ENCODE peak calls at places on chromosomes 2 and 18, in four cellular contexts. U, O, K and T are unnamed samples.

GRCh38 chr2:71880846-71881610 is 266.6 kb downstream of the CYP26B1 start:
- DNase-seq in U (peak), O (peak), K (peak), T (peak)

GRCh38 chr18:43525149-43525548 is 247.9 kb upstream of the SYT4 start:
- DNase-seq in U (no peak), O (no peak), K (no peak), T (no peak)

GRCh38 chr2:11713815-11714214 is 32.6 kb upstream of the LPIN1 start:
- DNase-seq in U (no peak), O (no peak), K (no peak), T (no peak)

GRCh38 chr18:6543330-6543908 is 128.7 kb upstream of the L3MBTL4 start:
- DNase-seq in U (peak), O (peak), K (peak), T (no peak)

GRCh38 chr2:174729797-174730529 is 34.3 kb downstream of the CHRNA1 start:
- DNase-seq in U (no peak), O (peak), K (peak), T (no peak)

GRCh38 chr2:219607931-219608330 is 10.3 kb downstream of the STK11IP start:
- DNase-seq in U (no peak), O (no peak), K (no peak), T (no peak)

GRCh38 chr2:167509585-167509984 is 621.3 kb downstream of the XIRP2 start:
- DNase-seq in U (peak), O (peak), K (peak), T (no peak)

GRCh38 chr2:109069430-109070194 is 59.4 kb upstream of the SH3RF3 start:
- DNase-seq in U (no peak), O (no peak), K (no peak), T (no peak)

GRCh38 chr18:63439334-63439733 is 17.1 kb upstream of the VPS4B start:
- DNase-seq in U (peak), O (peak), K (peak), T (no peak)

GRCh38 chr18:80022613-80023012 is 11.6 kb upstream of the RBFA start:
- DNase-seq in U (peak), O (peak), K (peak), T (no peak)

GRCh38 chr2:23568257-23569190 is 183.5 kb downstream of the KLHL29 start:
- DNase-seq in U (peak), O (peak), K (no peak), T (no peak)

GRCh38 chr2:173775440-173775839 is 189.7 kb downstream of the SP3 start:
- DNase-seq in U (no peak), O (no peak), K (no peak), T (no peak)

GRCh38 chr2:237566401-237567235 is at the start of gene PRLH:
- DNase-seq in U (no peak), O (no peak), K (no peak), T (peak)

GRCh38 chr18:22194151-22194598 is 24.8 kb downstream of the GATA6 start:
- DNase-seq in U (no peak), O (no peak), K (no peak), T (no peak)

GRCh38 chr2:2561346-2562095 is 230.4 kb upstream of the MYT1L start:
- DNase-seq in U (no peak), O (no peak), K (no peak), T (no peak)

GRCh38 chr2:101185085-101185484 is 33.9 kb upstream of the TBC1D8 start:
- DNase-seq in U (no peak), O (no peak), K (no peak), T (no peak)

GRCh38 chr18:8139971-8140406 is 469.2 kb upstream of the RAB12 start:
- DNase-seq in U (no peak), O (no peak), K (no peak), T (peak)

GRCh38 chr2:100000915-100001707 is 141.3 kb downstream of the AFF3 start:
- DNase-seq in U (no peak), O (no peak), K (no peak), T (no peak)

DNA sequence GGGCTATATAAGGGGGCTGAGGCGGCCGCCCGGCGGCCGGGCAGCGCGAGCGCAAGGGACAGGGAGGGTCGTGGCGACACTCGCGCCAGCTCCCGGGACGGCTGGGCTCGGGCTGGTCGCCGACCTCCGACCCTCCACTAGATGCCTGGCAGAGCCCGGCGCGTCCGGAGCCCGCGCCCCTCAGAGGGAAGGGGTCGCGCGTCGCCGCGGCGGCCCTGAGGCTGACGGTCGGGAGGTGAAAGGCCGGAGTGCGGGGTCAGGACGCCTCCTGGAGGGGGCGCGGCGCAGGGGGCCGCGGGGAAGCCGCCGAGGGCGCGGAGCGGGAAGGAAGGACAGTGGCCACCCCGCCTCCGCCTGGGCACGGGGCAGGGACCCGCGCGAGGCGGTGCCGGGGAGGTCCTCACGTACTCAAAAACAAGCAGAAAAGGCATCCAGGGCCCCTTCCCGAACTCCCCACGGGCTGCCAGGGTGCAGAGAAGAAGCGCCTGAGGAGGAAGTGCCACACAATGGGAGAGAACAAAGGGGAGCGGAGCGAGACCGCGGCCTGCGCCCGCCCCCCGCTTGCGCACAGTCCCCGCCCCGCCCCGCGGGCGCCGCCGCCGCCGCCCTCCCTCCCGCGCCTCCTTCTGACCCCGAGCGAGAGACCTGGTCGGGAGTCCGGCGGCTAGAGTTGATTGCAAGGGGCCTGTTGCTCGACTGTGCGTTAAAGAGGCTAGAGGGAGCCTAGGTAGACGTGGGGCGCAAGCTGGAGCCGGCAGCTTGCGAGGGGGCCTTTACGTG is 791 bp upstream of the KLF7 start:
- DNase-seq in U (peak), O (peak), K (peak), T (peak)
- H3K9ac ChIP-seq in U (peak), O (peak), K (peak), T (peak)

GRCh38 chr2:46013726-46014125 is 283.5 kb upstream of the EPAS1 start:
- DNase-seq in U (no peak), O (no peak), K (no peak), T (no peak)
- H3K9ac ChIP-seq in U (no peak), O (no peak), K (no peak), T (no peak)

GRCh38 chr18:26624443-26624842 is 76.1 kb upstream of the KCTD1 start:
- DNase-seq in U (no peak), O (no peak), K (no peak), T (no peak)
- H3K9ac ChIP-seq in U (no peak), O (no peak), K (no peak), T (no peak)

DNA sequence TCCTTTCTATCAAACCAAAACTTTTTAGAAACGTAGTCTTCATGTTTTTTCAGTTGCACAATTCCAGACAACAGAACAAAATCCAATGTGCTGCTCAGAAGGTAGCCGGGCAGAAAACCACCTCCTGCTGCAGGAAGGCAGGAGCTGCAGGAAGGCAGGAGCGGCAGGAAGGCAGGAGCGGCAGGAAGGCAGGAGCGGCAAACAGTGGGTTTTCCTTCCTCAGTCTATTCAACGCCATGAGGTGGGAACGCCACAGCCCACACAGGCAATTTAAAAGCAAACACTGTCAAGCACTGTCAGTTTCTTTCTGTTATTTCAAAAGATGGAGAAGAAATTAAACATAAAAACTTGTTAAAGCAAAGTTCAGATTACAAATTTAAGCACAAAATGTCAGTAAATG is 601.2 kb upstream of the SALL3 start:
- DNase-seq in U (no peak), O (no peak), K (no peak), T (no peak)
- H3K9ac ChIP-seq in U (no peak), O (no peak), K (no peak), T (no peak)

DNA sequence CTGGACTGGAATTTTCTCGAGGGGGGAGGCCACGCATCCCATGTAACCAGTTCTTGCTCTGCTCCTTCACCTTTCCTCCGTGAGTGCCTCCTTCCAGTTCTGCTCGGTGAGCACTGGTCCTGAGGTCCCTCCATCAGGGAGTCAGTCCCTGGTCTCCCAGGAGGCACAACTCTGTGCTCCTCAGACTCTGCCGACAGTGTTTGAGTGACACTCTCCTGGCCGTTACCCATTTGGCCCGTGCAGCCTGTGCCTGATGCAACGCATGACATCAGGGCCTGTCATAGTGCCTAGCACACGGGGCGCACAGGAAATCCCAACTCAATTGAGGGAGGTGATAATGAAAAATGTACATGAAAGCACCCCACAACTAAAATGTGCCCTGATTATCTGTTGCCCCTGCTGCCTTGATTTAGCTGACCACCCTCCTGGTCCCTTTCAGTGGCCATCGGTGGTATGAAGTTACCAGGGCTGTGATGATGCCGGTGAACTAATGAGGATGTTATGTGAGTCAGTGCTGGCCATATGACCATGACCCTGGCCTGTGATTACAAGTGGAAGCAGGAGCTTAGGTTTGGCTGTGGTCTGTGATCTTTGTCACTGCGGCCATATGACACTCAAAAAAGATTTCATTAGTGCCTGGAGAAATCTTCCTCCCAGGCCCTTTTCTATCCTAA is 144.6 kb downstream of the TDRD15 start:
- DNase-seq in U (no peak), O (no peak), K (no peak), T (peak)
- H3K9ac ChIP-seq in U (no peak), O (no peak), K (no peak), T (no peak)

DNA sequence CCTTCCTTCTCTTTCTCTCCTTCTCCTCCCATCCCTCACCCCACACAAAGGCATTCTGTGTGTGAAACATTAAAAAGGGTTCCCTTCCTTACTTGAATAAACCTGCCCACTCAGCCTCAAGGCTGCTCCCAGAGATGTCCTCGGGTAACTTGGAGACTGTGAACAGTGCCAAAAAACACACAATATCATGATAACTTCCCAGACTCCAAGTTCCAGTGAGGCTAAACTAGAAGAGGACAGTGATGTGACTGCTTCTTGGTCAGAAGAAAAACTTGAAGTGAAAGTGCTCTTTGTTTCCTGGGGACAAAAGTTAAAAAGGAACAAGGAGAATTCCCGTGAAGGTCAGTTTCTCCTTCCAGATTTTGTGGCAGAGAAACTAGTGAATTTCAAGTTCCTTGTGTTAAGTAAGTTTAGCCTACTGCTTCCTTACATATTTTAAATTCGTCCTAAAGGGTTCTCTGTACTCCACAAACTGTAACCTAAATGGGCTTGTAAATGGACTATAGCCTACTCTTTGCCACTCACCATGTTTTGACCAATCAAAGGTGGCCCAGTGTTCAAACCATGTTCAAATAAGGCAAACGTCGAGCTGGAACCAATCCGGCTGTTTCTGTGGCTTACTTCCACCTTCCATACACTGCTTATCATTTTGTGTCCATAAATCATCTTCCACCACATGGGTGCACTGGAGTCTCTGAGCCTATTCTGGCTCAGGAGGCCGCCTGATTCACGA is 20.5 kb downstream of the TPRKB start:
- DNase-seq in U (no peak), O (no peak), K (peak), T (no peak)
- H3K9ac ChIP-seq in U (no peak), O (no peak), K (peak), T (no peak)

GRCh38 chr2:159202568-159203071 is 83.9 kb downstream of the WDSUB1 start:
- DNase-seq in U (peak), O (peak), K (peak), T (no peak)
- H3K9ac ChIP-seq in U (no peak), O (peak), K (no peak), T (no peak)